ENCODE peak calls at places on chromosome 22, in four cellular contexts. C, L, O and X are unnamed samples.

GRCh38 chr22:30824711-30825110 is 130.0 kb downstream of the OSBP2 start:
- DNase-seq in C (no peak), L (no peak), O (no peak), X (no peak)

GRCh38 chr22:49966716-49967332 is 6.3 kb downstream of the PIM3 start:
- DNase-seq in C (no peak), L (no peak), O (no peak), X (peak; percentile 76)

GRCh38 chr22:44491666-44492405 is 6.2 kb downstream of the RTL6 start:
- DNase-seq in C (no peak), L (no peak), O (no peak), X (no peak)

GRCh38 chr22:45180280-45180679 is 16.6 kb downstream of the NUP50 start:
- DNase-seq in C (no peak), L (no peak), O (no peak), X (no peak)

GRCh38 chr22:49143812-49144211 is 683.9 kb downstream of the BRD1 start:
- DNase-seq in C (no peak), L (no peak), O (no peak), X (no peak)

GRCh38 chr22:49702068-49702397 is 125.6 kb downstream of the BRD1 start:
- DNase-seq in C (no peak), L (no peak), O (no peak), X (no peak)

GRCh38 chr22:47588583-47588970 is 826.1 kb downstream of the TBC1D22A start:
- DNase-seq in C (no peak), L (no peak), O (no peak), X (no peak)

GRCh38 chr22:43853328-43853931 is 8.9 kb downstream of the SULT4A1 start:
- DNase-seq in C (no peak), L (no peak), O (no peak), X (no peak)

GRCh38 chr22:19688301-19689290 is 25.7 kb upstream of the SEPTIN5 start:
- DNase-seq in C (no peak), L (no peak), O (no peak), X (no peak)

GRCh38 chr22:48744967-48745841 is 1082.5 kb downstream of the BRD1 start:
- DNase-seq in C (no peak), L (no peak), O (no peak), X (no peak)

GRCh38 chr22:24500251-24500820 is 5.2 kb downstream of the UPB1 start:
- DNase-seq in C (no peak), L (no peak), O (no peak), X (no peak)

GRCh38 chr22:46052801-46053562 is 76.0 kb upstream of the WNT7B start:
- DNase-seq in C (peak; percentile 30), L (no peak), O (no peak), X (peak; percentile 75)

GRCh38 chr22:37827056-37827455 is 3.9 kb downstream of the GALR3 start:
- DNase-seq in C (no peak), L (no peak), O (no peak), X (peak; percentile 77)

GRCh38 chr22:37178350-37179125 is 9.5 kb downstream of the C1QTNF6 start:
- DNase-seq in C (peak; percentile 67), L (no peak), O (no peak), X (peak; percentile 26)

GRCh38 chr22:30667486-30668305 is at the start of gene DUSP18:
- DNase-seq in C (peak; percentile 92), L (peak; percentile 92), O (peak; percentile 88), X (peak; percentile 97)

GRCh38 chr22:39959640-39960447 is at the start of gene TMA7B:
- DNase-seq in C (peak; percentile 87), L (peak; percentile 19), O (peak; percentile 17), X (no peak)

GRCh38 chr22:32926600-32926999 is 125.1 kb downstream of the TIMP3 start:
- DNase-seq in C (peak; percentile 47), L (no peak), O (no peak), X (no peak)

GRCh38 chr22:40792451-40792850 is 26.7 kb downstream of the SLC25A17 start:
- DNase-seq in C (peak; percentile 11), L (no peak), O (no peak), X (no peak)